ENCODE peak calls at places on chromosome 20, in four cellular contexts. N is neuronal stem cell, S is AG10803, C is HTR-8/SVneo. M is an unnamed sample.

GRCh38 chr20:40892642-40893041 is 136.0 kb upstream of the TOP1 start:
- DNase-seq in C (no peak), N (no peak), S (no peak), M (no peak)

GRCh38 chr20:9052136-9052535 is 16.8 kb upstream of the PLCB4 start:
- DNase-seq in S (no peak), N (no peak), C (no peak), M (no peak)

GRCh38 chr20:24915440-24915839 is 33.6 kb upstream of the CST7 start:
- DNase-seq in C (no peak), S (no peak), N (no peak), M (no peak)

GRCh38 chr20:64053841-64054661 is 4.6 kb upstream of the SOX18 start:
- DNase-seq in C (no peak), N (no peak), S (no peak), M (peak)

GRCh38 chr20:63095718-63096654 is 89.2 kb upstream of the BHLHE23 start:
- DNase-seq in C (no peak), S (no peak), N (no peak), M (peak)

GRCh38 chr20:59333260-59333845 is 32.9 kb downstream of the EDN3 start:
- DNase-seq in C (no peak), S (no peak), N (no peak), M (no peak)

GRCh38 chr20:57260065-57260958 is 6.1 kb downstream of the BMP7 start:
- DNase-seq in C (no peak), N (no peak), S (no peak), M (peak)

GRCh38 chr20:46990811-46991567 is 96.3 kb downstream of the EYA2 start:
- DNase-seq in N (no peak), S (no peak), C (no peak), M (no peak)